ENCODE peak calls at places on chromosomes 12 and 14, in five cellular contexts. One of them, this sample, is unnamed.

GRCh38 chr14:24013654-24014514 is 25.2 kb downstream of the DHRS4L2 start:
- DNase-seq in OCI-LY7: peak; percentile 82
- DNase-seq in Panc1: peak; percentile 54
- DNase-seq in activated CD8-positive, alpha-beta T cell treated with anti-CD3 and anti-CD28 coated beads, Interleukin-2, amount 10 ng/mL, durations not matched to agents 7 days and 5 days: peak; percentile 67
- DNase-seq in uterus: no peak
- DNase-seq in this sample: peak; percentile 57

GRCh38 chr14:64928239-64929002 is 14.1 kb downstream of the GPX2 start:
- DNase-seq in OCI-LY7: peak; percentile 14
- DNase-seq in uterus: no peak
- DNase-seq in Panc1: no peak
- DNase-seq in activated CD8-positive, alpha-beta T cell treated with anti-CD3 and anti-CD28 coated beads, Interleukin-2, amount 10 ng/mL, durations not matched to agents 7 days and 5 days: no peak
- DNase-seq in this sample: no peak

GRCh38 chr12:101799774-101800173 is 31.0 kb downstream of the GNPTAB start:
- DNase-seq in OCI-LY7: no peak
- DNase-seq in Panc1: no peak
- DNase-seq in uterus: no peak
- DNase-seq in activated CD8-positive, alpha-beta T cell treated with anti-CD3 and anti-CD28 coated beads, Interleukin-2, amount 10 ng/mL, durations not matched to agents 7 days and 5 days: no peak
- DNase-seq in this sample: no peak

GRCh38 chr12:65999564-66000280 is 130.8 kb downstream of the LLPH start:
- DNase-seq in Panc1: no peak
- DNase-seq in OCI-LY7: no peak
- DNase-seq in activated CD8-positive, alpha-beta T cell treated with anti-CD3 and anti-CD28 coated beads, Interleukin-2, amount 10 ng/mL, durations not matched to agents 7 days and 5 days: no peak
- DNase-seq in uterus: no peak
- DNase-seq in this sample: no peak

GRCh38 chr12:84397279-84397678 is 515.3 kb downstream of the SLC6A15 start:
- DNase-seq in OCI-LY7: no peak
- DNase-seq in Panc1: no peak
- DNase-seq in uterus: no peak
- DNase-seq in activated CD8-positive, alpha-beta T cell treated with anti-CD3 and anti-CD28 coated beads, Interleukin-2, amount 10 ng/mL, durations not matched to agents 7 days and 5 days: no peak
- DNase-seq in this sample: no peak

GRCh38 chr14:50600849-50601248 is 40.9 kb downstream of the ATL1 start:
- DNase-seq in OCI-LY7: no peak
- DNase-seq in Panc1: no peak
- DNase-seq in activated CD8-positive, alpha-beta T cell treated with anti-CD3 and anti-CD28 coated beads, Interleukin-2, amount 10 ng/mL, durations not matched to agents 7 days and 5 days: no peak
- DNase-seq in uterus: peak; percentile 22
- DNase-seq in this sample: no peak

GRCh38 chr14:30252800-30253425 is 306.0 kb upstream of the G2E3 start:
- DNase-seq in Panc1: no peak
- DNase-seq in activated CD8-positive, alpha-beta T cell treated with anti-CD3 and anti-CD28 coated beads, Interleukin-2, amount 10 ng/mL, durations not matched to agents 7 days and 5 days: no peak
- DNase-seq in OCI-LY7: no peak
- DNase-seq in uterus: no peak
- DNase-seq in this sample: no peak

GRCh38 chr12:29499235-29499634 is 1.7 kb upstream of the OVCH1 start:
- DNase-seq in Panc1: no peak
- DNase-seq in OCI-LY7: no peak
- DNase-seq in activated CD8-positive, alpha-beta T cell treated with anti-CD3 and anti-CD28 coated beads, Interleukin-2, amount 10 ng/mL, durations not matched to agents 7 days and 5 days: no peak
- DNase-seq in uterus: no peak
- DNase-seq in this sample: no peak

GRCh38 chr12:7060353-7060954 is at the start of gene C1S:
- DNase-seq in uterus: peak; percentile 83
- DNase-seq in activated CD8-positive, alpha-beta T cell treated with anti-CD3 and anti-CD28 coated beads, Interleukin-2, amount 10 ng/mL, durations not matched to agents 7 days and 5 days: no peak
- DNase-seq in Panc1: no peak
- DNase-seq in OCI-LY7: no peak
- DNase-seq in this sample: peak; percentile 78

GRCh38 chr12:9730591-9730990 is 2.3 kb downstream of the CLECL1 start:
- DNase-seq in uterus: no peak
- DNase-seq in OCI-LY7: peak; percentile 69
- DNase-seq in Panc1: no peak
- DNase-seq in activated CD8-positive, alpha-beta T cell treated with anti-CD3 and anti-CD28 coated beads, Interleukin-2, amount 10 ng/mL, durations not matched to agents 7 days and 5 days: no peak
- DNase-seq in this sample: no peak

GRCh38 chr14:24172871-24173281 is 996 bp downstream of the REC8 start:
- DNase-seq in Panc1: no peak
- DNase-seq in OCI-LY7: no peak
- DNase-seq in activated CD8-positive, alpha-beta T cell treated with anti-CD3 and anti-CD28 coated beads, Interleukin-2, amount 10 ng/mL, durations not matched to agents 7 days and 5 days: no peak
- DNase-seq in uterus: no peak
- DNase-seq in this sample: no peak

GRCh38 chr14:71331393-71331792 is 424.1 kb downstream of the PCNX1 start:
- DNase-seq in OCI-LY7: peak; percentile 15
- DNase-seq in Panc1: no peak
- DNase-seq in uterus: no peak
- DNase-seq in activated CD8-positive, alpha-beta T cell treated with anti-CD3 and anti-CD28 coated beads, Interleukin-2, amount 10 ng/mL, durations not matched to agents 7 days and 5 days: no peak
- DNase-seq in this sample: no peak

GRCh38 chr12:94150483-94151225 is 2.3 kb downstream of the PLXNC1 start:
- DNase-seq in activated CD8-positive, alpha-beta T cell treated with anti-CD3 and anti-CD28 coated beads, Interleukin-2, amount 10 ng/mL, durations not matched to agents 7 days and 5 days: peak; percentile 76
- DNase-seq in OCI-LY7: no peak
- DNase-seq in uterus: peak; percentile 29
- DNase-seq in Panc1: no peak
- DNase-seq in this sample: no peak

GRCh38 chr14:49999216-49999761 is 106.4 kb downstream of the ARF6 start:
- DNase-seq in activated CD8-positive, alpha-beta T cell treated with anti-CD3 and anti-CD28 coated beads, Interleukin-2, amount 10 ng/mL, durations not matched to agents 7 days and 5 days: peak; percentile 90
- DNase-seq in OCI-LY7: peak; percentile 85
- DNase-seq in Panc1: no peak
- DNase-seq in uterus: peak; percentile 59
- DNase-seq in this sample: peak; percentile 73

GRCh38 chr14:104735830-104736642 is 12.0 kb downstream of the ADSS1 start:
- DNase-seq in Panc1: no peak
- DNase-seq in uterus: peak; percentile 58
- DNase-seq in OCI-LY7: no peak
- DNase-seq in activated CD8-positive, alpha-beta T cell treated with anti-CD3 and anti-CD28 coated beads, Interleukin-2, amount 10 ng/mL, durations not matched to agents 7 days and 5 days: no peak
- DNase-seq in this sample: peak; percentile 75

GRCh38 chr12:93660996-93661395 is 16.2 kb upstream of the CRADD start:
- DNase-seq in Panc1: no peak
- DNase-seq in OCI-LY7: no peak
- DNase-seq in uterus: no peak
- DNase-seq in activated CD8-positive, alpha-beta T cell treated with anti-CD3 and anti-CD28 coated beads, Interleukin-2, amount 10 ng/mL, durations not matched to agents 7 days and 5 days: no peak
- DNase-seq in this sample: no peak

GRCh38 chr12:11014234-11014633 is 8.2 kb downstream of the TAS2R19 start:
- DNase-seq in Panc1: no peak
- DNase-seq in OCI-LY7: no peak
- DNase-seq in uterus: no peak
- DNase-seq in activated CD8-positive, alpha-beta T cell treated with anti-CD3 and anti-CD28 coated beads, Interleukin-2, amount 10 ng/mL, durations not matched to agents 7 days and 5 days: no peak
- DNase-seq in this sample: no peak

GRCh38 chr12:79124385-79124784 is 259.8 kb downstream of the SYT1 start:
- DNase-seq in uterus: no peak
- DNase-seq in Panc1: no peak
- DNase-seq in activated CD8-positive, alpha-beta T cell treated with anti-CD3 and anti-CD28 coated beads, Interleukin-2, amount 10 ng/mL, durations not matched to agents 7 days and 5 days: no peak
- DNase-seq in OCI-LY7: no peak
- DNase-seq in this sample: no peak

GRCh38 chr12:124490584-124491305 is 76.7 kb downstream of the NCOR2 start:
- DNase-seq in OCI-LY7: no peak
- DNase-seq in Panc1: no peak
- DNase-seq in activated CD8-positive, alpha-beta T cell treated with anti-CD3 and anti-CD28 coated beads, Interleukin-2, amount 10 ng/mL, durations not matched to agents 7 days and 5 days: no peak
- DNase-seq in uterus: peak; percentile 66
- DNase-seq in this sample: peak; percentile 61

GRCh38 chr12:53061404-53062010 is 11.6 kb downstream of the TNS2 start:
- DNase-seq in uterus: peak; percentile 32
- DNase-seq in activated CD8-positive, alpha-beta T cell treated with anti-CD3 and anti-CD28 coated beads, Interleukin-2, amount 10 ng/mL, durations not matched to agents 7 days and 5 days: no peak
- DNase-seq in OCI-LY7: no peak
- DNase-seq in Panc1: no peak
- DNase-seq in this sample: peak; percentile 81

GRCh38 chr12:122868471-122869177 is 27.3 kb downstream of the VPS37B start:
- DNase-seq in Panc1: no peak
- DNase-seq in uterus: peak; percentile 5
- DNase-seq in OCI-LY7: no peak
- DNase-seq in activated CD8-positive, alpha-beta T cell treated with anti-CD3 and anti-CD28 coated beads, Interleukin-2, amount 10 ng/mL, durations not matched to agents 7 days and 5 days: no peak
- DNase-seq in this sample: no peak